ENCODE peak calls at places on chromosomes 7 and 10, in seven cellular contexts. Y, J, U, G, T, P and L are unnamed samples.

GRCh38 chr7:47404005-47404404 is 177.9 kb downstream of the TNS3 start:
- DNase-seq in Y (no peak), J (peak; percentile 77), U (no peak), G (no peak), T (no peak), P (no peak), L (no peak)

GRCh38 chr7:98027342-98028033 is 37.5 kb upstream of the OCM2 start:
- DNase-seq in Y (no peak), J (no peak), U (no peak), G (no peak), T (no peak), P (no peak), L (no peak)

GRCh38 chr7:67593807-67594206 is 597.2 kb downstream of the TYW1 start:
- DNase-seq in Y (no peak), J (no peak), U (no peak), G (no peak), T (no peak), P (no peak), L (no peak)

GRCh38 chr10:69747179-69747578 is 54.5 kb upstream of the COL13A1 start:
- DNase-seq in Y (no peak), J (no peak), U (no peak), G (no peak), T (no peak), P (no peak), L (no peak)

GRCh38 chr10:4333474-4333894 is 492.5 kb upstream of the AKR1E2 start:
- DNase-seq in Y (no peak), J (no peak), U (no peak), G (no peak), T (no peak), P (no peak), L (no peak)

GRCh38 chr7:95491634-95492314 is 6.0 kb downstream of the ASB4 start:
- DNase-seq in Y (no peak), J (no peak), U (no peak), G (no peak), T (no peak), P (no peak), L (no peak)

GRCh38 chr10:17961551-17962422 is 10.1 kb downstream of the SLC39A12 start:
- DNase-seq in Y (no peak), J (peak; percentile 77), U (no peak), G (no peak), T (no peak), P (no peak), L (no peak)

GRCh38 chr7:94436018-94436604 is 41.4 kb downstream of the COL1A2 start:
- DNase-seq in Y (peak; percentile 89), J (peak; percentile 84), U (no peak), G (peak; percentile 62), T (peak; percentile 51), P (peak; percentile 15), L (peak; percentile 65)